ENCODE peak calls at places on chromosome 21, in seven cellular contexts. X is AG04450, Q is heart right ventricle, J is DND-41, R is ovary, W is K562, U is OCI-LY7. I is an unnamed sample.

GRCh38 chr21:41249476-41249875 is 67.1 kb upstream of the FAM3B start:
- DNase-seq in W (no peak), U (no peak), J (no peak), R (no peak), X (no peak), Q (no peak), I (no peak)

GRCh38 chr21:44333701-44334636 is 5.2 kb downstream of the CFAP410 start:
- DNase-seq in R (no peak), Q (no peak), U (no peak), W (no peak), J (no peak), X (no peak), I (no peak)

GRCh38 chr21:31173881-31174555 is 135.7 kb upstream of the KRTAP19-8 start:
- DNase-seq in R (no peak), W (no peak), X (no peak), U (no peak), Q (peak; percentile 41), J (no peak), I (peak; percentile 59)

GRCh38 chr21:40829791-40830190 is 17.2 kb downstream of the DSCAM start:
- DNase-seq in R (no peak), Q (no peak), U (no peak), J (no peak), X (no peak), W (no peak), I (no peak)

GRCh38 chr21:28568692-28569091 is 424.0 kb downstream of the LTN1 start:
- DNase-seq in W (no peak), U (no peak), X (no peak), R (no peak), J (no peak), Q (no peak), I (no peak)

GRCh38 chr21:42384184-42384583 is 11.7 kb downstream of the TMPRSS3 start:
- DNase-seq in J (no peak), Q (no peak), X (no peak), W (no peak), R (no peak), U (no peak), I (no peak)

GRCh38 chr21:44599264-44600029 is 950 bp upstream of the KRTAP10-7 start:
- DNase-seq in J (no peak), Q (no peak), W (no peak), R (no peak), U (no peak), X (no peak), I (no peak)

GRCh38 chr21:27382404-27382803 is 415.5 kb upstream of the ADAMTS5 start:
- DNase-seq in U (no peak), Q (no peak), X (no peak), W (no peak), J (no peak), R (no peak), I (no peak)

GRCh38 chr21:33441489-33442477 is 38.0 kb downstream of the TMEM50B start:
- DNase-seq in Q (peak; percentile 85), X (peak; percentile 51), U (peak; percentile 85), J (no peak), W (peak; percentile 37), R (peak; percentile 13), I (no peak)

GRCh38 chr21:44054710-44055109 is 42.6 kb downstream of the TRAPPC10 start:
- DNase-seq in U (no peak), J (no peak), R (no peak), Q (no peak), W (no peak), X (no peak), I (no peak)

GRCh38 chr21:41706263-41706639 is 60.6 kb downstream of the RIPK4 start:
- DNase-seq in Q (no peak), U (no peak), W (no peak), X (no peak), R (no peak), J (no peak), I (no peak)

GRCh38 chr21:21481238-21481637 is 483.0 kb downstream of the NCAM2 start:
- DNase-seq in Q (no peak), R (no peak), J (no peak), U (no peak), W (no peak), X (no peak), I (no peak)

GRCh38 chr21:43330306-43330881 is 96.5 kb downstream of the SIK1 start:
- DNase-seq in X (no peak), Q (no peak), J (no peak), W (no peak), R (no peak), U (no peak), I (no peak)

GRCh38 chr21:44267655-44268142 is 6.0 kb upstream of the DNMT3L start:
- DNase-seq in W (peak; percentile 77), Q (no peak), X (no peak), U (peak; percentile 58), J (no peak), R (no peak), I (no peak)

GRCh38 chr21:15291621-15292266 is 226.9 kb upstream of the NRIP1 start:
- DNase-seq in J (no peak), U (no peak), Q (no peak), W (no peak), R (no peak), X (no peak), I (no peak)

GRCh38 chr21:28378026-28378425 is 614.7 kb downstream of the LTN1 start:
- DNase-seq in W (no peak), Q (no peak), X (no peak), J (no peak), R (no peak), U (no peak), I (no peak)

GRCh38 chr21:37974081-37974480 is 57.8 kb upstream of the KCNJ6 start:
- DNase-seq in Q (no peak), X (no peak), U (no peak), J (no peak), R (no peak), W (no peak), I (no peak)

GRCh38 chr21:33549848-33550771 is 7.3 kb downstream of the SON start:
- DNase-seq in Q (no peak), W (no peak), X (no peak), R (no peak), U (no peak), J (no peak), I (no peak)

GRCh38 chr21:43268804-43269186 is 100.0 kb downstream of the CRYAA start:
- DNase-seq in X (no peak), J (no peak), W (no peak), R (no peak), Q (no peak), U (no peak), I (no peak)

GRCh38 chr21:37675202-37675801 is 241.0 kb downstream of the KCNJ6 start:
- DNase-seq in U (peak; percentile 17), R (peak; percentile 67), J (peak; percentile 23), X (no peak), W (peak; percentile 80), Q (peak; percentile 48), I (peak; percentile 34)

GRCh38 chr21:38929652-38930051 is 123.9 kb downstream of the ETS2 start:
- DNase-seq in X (no peak), Q (no peak), R (no peak), W (no peak), U (no peak), J (no peak), I (no peak)

GRCh38 chr21:43361127-43361492 is 65.8 kb downstream of the SIK1 start:
- DNase-seq in Q (peak; percentile 67), R (no peak), W (no peak), J (peak; percentile 80), U (peak; percentile 69), X (no peak), I (no peak)

GRCh38 chr21:38769253-38769780 is 36.4 kb upstream of the ETS2 start:
- DNase-seq in X (peak; percentile 81), J (no peak), R (no peak), W (no peak), Q (no peak), U (no peak), I (no peak)

GRCh38 chr21:33860332-33860879 is 55.2 kb downstream of the ATP5PO start:
- DNase-seq in Q (no peak), U (no peak), X (no peak), W (no peak), J (no peak), R (no peak), I (no peak)

GRCh38 chr21:28445081-28445830 is 547.4 kb downstream of the LTN1 start:
- DNase-seq in U (no peak), R (no peak), X (peak; percentile 65), Q (no peak), J (no peak), W (no peak), I (no peak)

GRCh38 chr21:17463441-17463840 is 49.4 kb upstream of the CXADR start:
- DNase-seq in X (peak; percentile 76), R (no peak), Q (no peak), J (no peak), W (no peak), U (no peak), I (no peak)

GRCh38 chr21:17467392-17467791 is 45.5 kb upstream of the CXADR start:
- DNase-seq in X (no peak), W (no peak), Q (no peak), R (no peak), J (no peak), U (no peak), I (no peak)

GRCh38 chr21:17467829-17468228 is 45.0 kb upstream of the CXADR start:
- DNase-seq in Q (no peak), X (no peak), J (no peak), U (no peak), W (no peak), R (no peak), I (no peak)

GRCh38 chr21:17468698-17469097 is 44.1 kb upstream of the CXADR start:
- DNase-seq in U (no peak), J (no peak), W (no peak), X (no peak), Q (no peak), R (no peak), I (no peak)

DNA sequence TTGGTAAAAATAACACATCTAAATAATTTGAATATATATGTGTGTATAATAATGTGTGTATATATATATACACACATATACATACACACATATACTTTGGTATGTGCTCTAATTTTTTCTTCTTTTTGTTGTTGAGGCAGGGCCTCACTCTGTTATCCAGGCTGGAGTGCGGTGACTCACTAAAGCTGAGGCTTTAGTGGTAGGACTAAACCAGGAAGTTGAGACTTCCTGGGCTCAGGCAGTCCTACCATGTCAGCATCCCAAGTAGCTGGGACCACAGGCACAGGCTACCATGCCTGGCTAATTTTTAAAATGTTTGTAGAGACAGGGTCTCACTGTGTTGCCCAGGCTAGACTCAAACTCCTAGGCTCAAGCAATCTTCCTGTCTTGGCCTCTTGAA is 46.7 kb upstream of the CXADR start:
- DNase-seq in Q (no peak), W (peak; percentile 6), R (no peak), J (no peak), X (no peak), U (no peak), I (no peak)
- H3K27ac ChIP-seq in Q (no peak overlapping the region), W (no peak overlapping the region), R (no peak overlapping the region), J (no peak overlapping the region), X (peak overlapping the region; percentile 65), U (no peak overlapping the region), I (no peak overlapping the region)

GRCh38 chr21:18840239-18840638 is 436.7 kb upstream of the TMPRSS15 start:
- DNase-seq in U (peak; percentile 47), J (no peak), X (no peak), W (peak; percentile 27), R (no peak), Q (no peak), I (no peak)
- TF ChIP-seq CTCF in U (peak; percentile 78), J (peak; percentile 41), X (no peak), W (peak; percentile 31), R (no peak), Q (no peak), I (no peak)

GRCh38 chr21:25466470-25466869 is 140.8 kb downstream of the MRPL39 start:
- DNase-seq in W (no peak), Q (no peak), J (no peak), X (no peak), U (no peak), R (no peak), I (no peak)
- H3K27ac ChIP-seq in W (no peak overlapping the region), Q (no peak overlapping the region), J (no peak overlapping the region), X (no peak overlapping the region), U (no peak overlapping the region), R (no peak overlapping the region), I (no peak overlapping the region)

GRCh38 chr21:46181436-46181835 is 2.8 kb downstream of the SPATC1L start:
- DNase-seq in X (no peak), W (peak; percentile 16), U (no peak), R (no peak), J (no peak), Q (no peak), I (no peak)
- TF ChIP-seq CTCF in X (no peak), W (no peak), U (no peak), R (no peak), J (no peak), Q (no peak), I (no peak)